ENCODE peak calls at places on chromosomes 4 and X, in six cellular contexts. One of them, this sample, is unnamed.

GRCh38 chr4:61896717-61897116 is 696.6 kb downstream of the ADGRL3 start:
- DNase-seq in mesenchymal stem cell: no peak
- DNase-seq in IMR-90: no peak
- DNase-seq in mesendoderm: no peak
- DNase-seq in H1: no peak
- DNase-seq in trophoblast cell: no peak
- DNase-seq in this sample: no peak

GRCh38 chr4:2489081-2489805 is 20.3 kb downstream of the RNF4 start:
- DNase-seq in mesendoderm: peak; percentile 36
- DNase-seq in H1: no peak
- DNase-seq in trophoblast cell: no peak
- DNase-seq in IMR-90: no peak
- DNase-seq in mesenchymal stem cell: no peak
- DNase-seq in this sample: no peak

GRCh38 chr4:89660851-89661250 is 176.1 kb downstream of the SNCA start:
- DNase-seq in mesenchymal stem cell: no peak
- DNase-seq in H1: no peak
- DNase-seq in trophoblast cell: no peak
- DNase-seq in mesendoderm: no peak
- DNase-seq in IMR-90: no peak
- DNase-seq in this sample: no peak

GRCh38 chrX:136202889-136203288 is 48.3 kb downstream of the MAP7D3 start:
- DNase-seq in H1: no peak
- DNase-seq in IMR-90: peak; percentile 30
- DNase-seq in mesendoderm: no peak
- DNase-seq in mesenchymal stem cell: peak; percentile 38
- DNase-seq in trophoblast cell: peak; percentile 70
- DNase-seq in this sample: no peak

GRCh38 chr4:88162636-88163035 is 4.2 kb upstream of the ABCG2 start:
- DNase-seq in H1: no peak
- DNase-seq in IMR-90: no peak
- DNase-seq in trophoblast cell: no peak
- DNase-seq in mesenchymal stem cell: no peak
- DNase-seq in mesendoderm: no peak
- DNase-seq in this sample: peak; percentile 76

GRCh38 chr4:41360214-41360910 is 103.6 kb downstream of the UCHL1 start:
- DNase-seq in trophoblast cell: peak; percentile 70
- DNase-seq in mesendoderm: peak; percentile 74
- DNase-seq in IMR-90: peak; percentile 20
- DNase-seq in mesenchymal stem cell: peak; percentile 80
- DNase-seq in H1: peak; percentile 68
- DNase-seq in this sample: peak; percentile 74

GRCh38 chrX:129786210-129786651 is 6.5 kb downstream of the SASH3 start:
- DNase-seq in IMR-90: no peak
- DNase-seq in H1: no peak
- DNase-seq in mesendoderm: no peak
- DNase-seq in trophoblast cell: no peak
- DNase-seq in mesenchymal stem cell: no peak
- DNase-seq in this sample: no peak

GRCh38 chr4:142900622-142901021 is 54.5 kb upstream of the INPP4B start:
- DNase-seq in trophoblast cell: no peak
- DNase-seq in IMR-90: no peak
- DNase-seq in mesenchymal stem cell: no peak
- DNase-seq in H1: no peak
- DNase-seq in mesendoderm: no peak
- DNase-seq in this sample: no peak

GRCh38 chrX:115719171-115719570 is 158.2 kb downstream of the PLS3 start:
- DNase-seq in IMR-90: no peak
- DNase-seq in mesendoderm: no peak
- DNase-seq in trophoblast cell: peak; percentile 23
- DNase-seq in mesenchymal stem cell: no peak
- DNase-seq in H1: no peak
- DNase-seq in this sample: no peak

GRCh38 chr4:96343836-96344235 is 503.9 kb downstream of the PDHA2 start:
- DNase-seq in IMR-90: no peak
- DNase-seq in mesenchymal stem cell: no peak
- DNase-seq in H1: no peak
- DNase-seq in mesendoderm: no peak
- DNase-seq in trophoblast cell: no peak
- DNase-seq in this sample: no peak

GRCh38 chrX:110964761-110965160 is 131.2 kb upstream of the PAK3 start:
- DNase-seq in mesenchymal stem cell: no peak
- DNase-seq in mesendoderm: peak; percentile 14
- DNase-seq in IMR-90: no peak
- DNase-seq in H1: peak; percentile 54
- DNase-seq in trophoblast cell: no peak
- DNase-seq in this sample: peak; percentile 30

GRCh38 chr4:109232666-109233065 is 69.8 kb downstream of the COL25A1 start:
- DNase-seq in mesenchymal stem cell: no peak
- DNase-seq in mesendoderm: no peak
- DNase-seq in IMR-90: no peak
- DNase-seq in trophoblast cell: no peak
- DNase-seq in H1: no peak
- DNase-seq in this sample: no peak

GRCh38 chr4:74039065-74039763 is 725 bp upstream of the CXCL3 start:
- DNase-seq in H1: no peak
- DNase-seq in mesendoderm: peak; percentile 26
- DNase-seq in trophoblast cell: peak; percentile 17
- DNase-seq in mesenchymal stem cell: peak; percentile 34
- DNase-seq in IMR-90: peak; percentile 16
- DNase-seq in this sample: no peak

GRCh38 chrX:124362072-124362471 is 15.7 kb downstream of the SH2D1A start:
- DNase-seq in H1: no peak
- DNase-seq in IMR-90: no peak
- DNase-seq in mesendoderm: no peak
- DNase-seq in mesenchymal stem cell: no peak
- DNase-seq in trophoblast cell: no peak
- DNase-seq in this sample: no peak

GRCh38 chrX:103467870-103468269 is 51.4 kb downstream of the RAB40A start:
- DNase-seq in IMR-90: no peak
- DNase-seq in mesenchymal stem cell: no peak
- DNase-seq in H1: no peak
- DNase-seq in mesendoderm: no peak
- DNase-seq in trophoblast cell: no peak
- DNase-seq in this sample: no peak

GRCh38 chr4:3868146-3868840 is 102.1 kb downstream of the ADRA2C start:
- DNase-seq in trophoblast cell: peak; percentile 82
- DNase-seq in mesendoderm: peak; percentile 87
- DNase-seq in H1: no peak
- DNase-seq in mesenchymal stem cell: no peak
- DNase-seq in IMR-90: peak; percentile 20
- DNase-seq in this sample: peak; percentile 46

GRCh38 chr4:186473933-186474332 is 81.4 kb downstream of the MTNR1A start:
- DNase-seq in trophoblast cell: no peak
- DNase-seq in H1: no peak
- DNase-seq in mesendoderm: no peak
- DNase-seq in mesenchymal stem cell: no peak
- DNase-seq in IMR-90: no peak
- DNase-seq in this sample: no peak

GRCh38 chr4:27887646-27888045 is 1027.0 kb downstream of the STIM2 start:
- DNase-seq in H1: no peak
- DNase-seq in IMR-90: no peak
- DNase-seq in trophoblast cell: no peak
- DNase-seq in mesendoderm: no peak
- DNase-seq in mesenchymal stem cell: no peak
- DNase-seq in this sample: no peak

GRCh38 chr4:8580321-8581093 is at the start of gene GPR78:
- DNase-seq in H1: peak; percentile 99
- DNase-seq in IMR-90: peak; percentile 49
- DNase-seq in trophoblast cell: peak; percentile 97
- DNase-seq in mesendoderm: peak; percentile 96
- DNase-seq in mesenchymal stem cell: peak; percentile 65
- DNase-seq in this sample: peak; percentile 92

GRCh38 chrX:32170481-32170880 is 1040.9 kb downstream of the DMD start:
- DNase-seq in H1: no peak
- DNase-seq in mesendoderm: no peak
- DNase-seq in mesenchymal stem cell: no peak
- DNase-seq in trophoblast cell: no peak
- DNase-seq in IMR-90: no peak
- DNase-seq in this sample: no peak

GRCh38 chrX:1389181-1389992 is 2.5 kb downstream of the SLC25A6 start:
- DNase-seq in mesendoderm: no peak
- DNase-seq in H1: no peak
- DNase-seq in trophoblast cell: no peak
- DNase-seq in IMR-90: no peak
- DNase-seq in mesenchymal stem cell: no peak
- DNase-seq in this sample: no peak

GRCh38 chr4:136829298-136829697 is 703.0 kb downstream of the PCDH18 start:
- DNase-seq in IMR-90: no peak
- DNase-seq in trophoblast cell: no peak
- DNase-seq in H1: no peak
- DNase-seq in mesendoderm: no peak
- DNase-seq in mesenchymal stem cell: no peak
- DNase-seq in this sample: no peak

GRCh38 chr4:3485011-3485881 is 22.1 kb downstream of the DOK7 start:
- DNase-seq in mesenchymal stem cell: no peak
- DNase-seq in IMR-90: no peak
- DNase-seq in H1: no peak
- DNase-seq in trophoblast cell: no peak
- DNase-seq in mesendoderm: no peak
- DNase-seq in this sample: no peak

GRCh38 chr4:83709627-83710026 is 173.7 kb downstream of the GPAT3 start:
- DNase-seq in H1: no peak
- DNase-seq in trophoblast cell: no peak
- DNase-seq in mesenchymal stem cell: no peak
- DNase-seq in IMR-90: no peak
- DNase-seq in mesendoderm: no peak
- DNase-seq in this sample: no peak

GRCh38 chrX:154793084-154793483 is 12.2 kb downstream of the MPP1 start:
- DNase-seq in IMR-90: no peak
- DNase-seq in trophoblast cell: no peak
- DNase-seq in H1: no peak
- DNase-seq in mesenchymal stem cell: no peak
- DNase-seq in mesendoderm: no peak
- DNase-seq in this sample: no peak

GRCh38 chr4:7646384-7647061 is 211.8 kb upstream of the PSAPL1 start:
- DNase-seq in mesenchymal stem cell: peak; percentile 17
- DNase-seq in trophoblast cell: peak; percentile 10
- DNase-seq in mesendoderm: no peak
- DNase-seq in IMR-90: peak; percentile 14
- DNase-seq in H1: no peak
- DNase-seq in this sample: no peak

GRCh38 chr4:121794505-121795192 is 6.5 kb upstream of the EXOSC9 start:
- DNase-seq in IMR-90: no peak
- DNase-seq in trophoblast cell: no peak
- DNase-seq in mesendoderm: peak; percentile 15
- DNase-seq in H1: no peak
- DNase-seq in mesenchymal stem cell: no peak
- DNase-seq in this sample: no peak

DNA sequence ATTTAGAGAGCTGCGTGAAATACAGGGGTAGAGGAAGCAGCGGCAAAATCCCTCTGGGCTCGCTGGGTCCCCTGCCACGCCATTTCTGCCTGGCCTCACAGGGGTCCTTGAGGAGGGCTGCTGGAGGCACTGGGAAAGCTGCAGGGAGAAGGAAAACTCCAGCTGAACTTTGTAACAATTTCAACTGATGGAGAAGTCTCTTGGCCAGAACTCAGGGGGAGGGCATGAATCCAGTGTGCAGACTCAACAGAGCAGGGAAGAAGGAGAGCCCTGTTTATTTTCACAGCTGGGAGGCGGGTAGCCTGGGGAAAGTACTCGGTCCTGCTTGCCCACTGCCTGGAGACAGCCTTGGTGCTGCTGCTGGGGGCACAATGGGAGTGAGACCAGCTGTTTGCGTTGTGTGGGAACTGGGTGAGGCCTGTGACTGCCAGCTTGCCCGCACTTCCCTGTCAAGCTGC is 93.2 kb upstream of the MAPK10 start:
- DNase-seq in trophoblast cell: no peak
- DNase-seq in IMR-90: peak; percentile 70
- DNase-seq in H1: no peak
- DNase-seq in mesendoderm: no peak
- DNase-seq in mesenchymal stem cell: peak; percentile 33
- DNase-seq in this sample: no peak
- H3K4me3 ChIP-seq in trophoblast cell: no peak overlapping the region
- H3K4me3 ChIP-seq in IMR-90: peak overlapping the region; percentile 53
- H3K4me3 ChIP-seq in H1: no peak overlapping the region
- H3K4me3 ChIP-seq in mesendoderm: no peak overlapping the region
- H3K4me3 ChIP-seq in mesenchymal stem cell: peak overlapping the region; percentile 49
- H3K4me3 ChIP-seq in this sample: no peak overlapping the region

GRCh38 chrX:149370097-149370496 is 135.0 kb downstream of the IDS start:
- DNase-seq in H1: no peak
- DNase-seq in mesendoderm: no peak
- DNase-seq in IMR-90: no peak
- DNase-seq in trophoblast cell: no peak
- DNase-seq in mesenchymal stem cell: peak; percentile 0
- DNase-seq in this sample: no peak

GRCh38 chrX:149374751-149375150 is 130.4 kb downstream of the IDS start:
- DNase-seq in mesenchymal stem cell: peak; percentile 0
- DNase-seq in IMR-90: no peak
- DNase-seq in trophoblast cell: no peak
- DNase-seq in H1: no peak
- DNase-seq in mesendoderm: no peak
- DNase-seq in this sample: no peak

GRCh38 chrX:149372861-149373260 is 132.2 kb downstream of the IDS start:
- DNase-seq in mesenchymal stem cell: no peak
- DNase-seq in H1: no peak
- DNase-seq in mesendoderm: no peak
- DNase-seq in IMR-90: no peak
- DNase-seq in trophoblast cell: no peak
- DNase-seq in this sample: no peak

GRCh38 chrX:149371984-149372383 is 133.1 kb downstream of the IDS start:
- DNase-seq in IMR-90: no peak
- DNase-seq in H1: no peak
- DNase-seq in mesendoderm: no peak
- DNase-seq in mesenchymal stem cell: no peak
- DNase-seq in trophoblast cell: no peak
- DNase-seq in this sample: no peak
- H3K4me2 ChIP-seq in IMR-90: no peak overlapping the region
- H3K4me2 ChIP-seq in H1: no peak overlapping the region
- H3K4me2 ChIP-seq in mesendoderm: no peak overlapping the region
- H3K4me2 ChIP-seq in mesenchymal stem cell: no peak overlapping the region
- H3K4me2 ChIP-seq in trophoblast cell: no peak overlapping the region
- H3K4me2 ChIP-seq in this sample: no peak overlapping the region

GRCh38 chrX:113400193-113400704 is 559.6 kb upstream of the AMOT start:
- DNase-seq in IMR-90: no peak
- DNase-seq in mesendoderm: peak; percentile 76
- DNase-seq in H1: no peak
- DNase-seq in mesenchymal stem cell: no peak
- DNase-seq in trophoblast cell: peak; percentile 28
- DNase-seq in this sample: no peak

GRCh38 chrX:113399501-113400192 is 559.0 kb upstream of the AMOT start:
- DNase-seq in H1: no peak
- DNase-seq in trophoblast cell: peak; percentile 19
- DNase-seq in IMR-90: no peak
- DNase-seq in mesenchymal stem cell: peak; percentile 55
- DNase-seq in mesendoderm: no peak
- DNase-seq in this sample: no peak
- H2AK5ac ChIP-seq in H1: peak overlapping the region; percentile 65
- H2AK5ac ChIP-seq in trophoblast cell: no peak overlapping the region
- H2AK5ac ChIP-seq in IMR-90: no peak overlapping the region
- H2AK5ac ChIP-seq in mesenchymal stem cell: no peak overlapping the region
- H2AK5ac ChIP-seq in mesendoderm: no peak overlapping the region
- H2AK5ac ChIP-seq in this sample: no peak overlapping the region

DNA sequence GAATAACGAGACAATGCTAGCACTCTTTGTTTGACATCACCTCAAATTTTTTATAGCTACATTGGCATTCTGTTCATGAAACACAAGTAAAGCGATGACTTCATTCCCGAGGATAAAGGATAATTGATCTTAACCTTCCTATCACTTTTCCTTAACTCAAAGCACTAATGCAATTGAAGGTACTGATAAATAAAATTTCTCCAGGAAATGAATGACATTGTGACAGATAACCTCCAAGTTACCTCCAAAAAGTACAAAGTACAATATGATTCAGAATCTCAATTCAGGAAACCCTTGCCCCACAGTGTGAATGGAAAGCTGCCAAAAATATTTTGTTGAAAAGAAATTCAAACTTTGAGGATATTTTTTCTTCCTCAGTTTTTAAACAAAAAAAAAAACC is 1.8 kb downstream of the PRSS12 start:
- DNase-seq in trophoblast cell: no peak
- DNase-seq in H1: no peak
- DNase-seq in mesenchymal stem cell: no peak
- DNase-seq in mesendoderm: no peak
- DNase-seq in IMR-90: no peak
- DNase-seq in this sample: no peak
- H3K4me3 ChIP-seq in trophoblast cell: no peak overlapping the region
- H3K4me3 ChIP-seq in H1: no peak overlapping the region
- H3K4me3 ChIP-seq in mesenchymal stem cell: no peak overlapping the region
- H3K4me3 ChIP-seq in mesendoderm: no peak overlapping the region
- H3K4me3 ChIP-seq in IMR-90: peak overlapping the region; percentile 92
- H3K4me3 ChIP-seq in this sample: no peak overlapping the region

This sample was measured in neuronal stem cell.